ENCODE peak calls at places on chromosomes 1 and 21, in four cellular contexts. E is A549, C is SK-N-SH, A is GM12878. V is an unnamed sample.

GRCh38 chr1:223129229-223129851 is 13.7 kb downstream of the TLR5 start:
- DNase-seq in E (peak; percentile 85), C (peak; percentile 86), A (no peak), V (peak; percentile 19)

GRCh38 chr1:56137090-56137489 is 442.3 kb downstream of the PLPP3 start:
- DNase-seq in E (no peak), C (no peak), A (no peak), V (no peak)

GRCh38 chr1:184387069-184387870 is 441 bp downstream of the C1orf21 start:
- DNase-seq in E (no peak), C (peak; percentile 79), A (no peak), V (no peak)

GRCh38 chr1:164640673-164641352 is 81.8 kb downstream of the PBX1 start:
- DNase-seq in E (no peak), C (no peak), A (no peak), V (no peak)

GRCh38 chr1:54376085-54377039 is 29.8 kb downstream of the SSBP3 start:
- DNase-seq in E (no peak), C (no peak), A (peak; percentile 84), V (peak; percentile 22)

GRCh38 chr21:35438643-35439404 is 389.7 kb upstream of the RUNX1 start:
- DNase-seq in E (no peak), C (no peak), A (peak; percentile 21), V (no peak)

GRCh38 chr1:53075761-53076163 is 13.7 kb downstream of the PODN start:
- DNase-seq in E (no peak), C (peak; percentile 20), A (no peak), V (peak; percentile 7)

GRCh38 chr1:64042331-64043100 is 160.9 kb upstream of the UBE2U start:
- DNase-seq in E (no peak), C (no peak), A (no peak), V (no peak)

GRCh38 chr1:182768973-182769372 is 20.6 kb upstream of the NPL start:
- DNase-seq in E (no peak), C (no peak), A (no peak), V (no peak)

GRCh38 chr1:23343246-23344110 is 606 bp downstream of the HNRNPR start:
- DNase-seq in E (no peak), C (no peak), A (no peak), V (peak; percentile 25)

GRCh38 chr1:25760871-25761270 is 39.1 kb upstream of the SELENON start:
- DNase-seq in E (no peak), C (no peak), A (no peak), V (no peak)

GRCh38 chr1:167645161-167645560 is 15.1 kb downstream of the RCSD1 start:
- DNase-seq in E (no peak), C (no peak), A (no peak), V (no peak)

GRCh38 chr1:205527931-205528330 is 23.5 kb downstream of the CDK18 start:
- DNase-seq in E (no peak), C (no peak), A (no peak), V (no peak)

GRCh38 chr1:151612506-151613274 is 840 bp downstream of the SNX27 start:
- DNase-seq in E (no peak), C (peak; percentile 77), A (no peak), V (no peak)

GRCh38 chr21:32572574-32573420 is 12.5 kb downstream of the TCP10L start:
- DNase-seq in E (no peak), C (no peak), A (no peak), V (peak; percentile 71)
- TF ChIP-seq PBX3 in E (no peak), C (no peak), A (no peak), V (no peak)

GRCh38 chr1:1763657-1764621 is 14.3 kb downstream of the NADK start:
- DNase-seq in E (no peak), C (no peak), A (no peak), V (no peak)
- TF ChIP-seq PBX3 in E (no peak), C (no peak), A (no peak), V (no peak)

GRCh38 chr1:74731399-74732052 is 1.3 kb downstream of the CRYZ start:
- DNase-seq in E (peak; percentile 32), C (no peak), A (no peak), V (peak; percentile 92)
- TF ChIP-seq PBX3 in E (no peak), C (no peak), A (no peak), V (no peak)

GRCh38 chr1:221701570-221702186 is 40.2 kb downstream of the DUSP10 start:
- DNase-seq in E (no peak), C (no peak), A (no peak), V (no peak)

GRCh38 chr1:221697924-221698425 is 43.9 kb downstream of the DUSP10 start:
- DNase-seq in E (no peak), C (no peak), A (no peak), V (no peak)

GRCh38 chr1:221696740-221697461 is 45.0 kb downstream of the DUSP10 start:
- DNase-seq in E (no peak), C (no peak), A (no peak), V (no peak)

GRCh38 chr1:221698579-221699349 is 43.1 kb downstream of the DUSP10 start:
- DNase-seq in E (no peak), C (no peak), A (no peak), V (no peak)

DNA sequence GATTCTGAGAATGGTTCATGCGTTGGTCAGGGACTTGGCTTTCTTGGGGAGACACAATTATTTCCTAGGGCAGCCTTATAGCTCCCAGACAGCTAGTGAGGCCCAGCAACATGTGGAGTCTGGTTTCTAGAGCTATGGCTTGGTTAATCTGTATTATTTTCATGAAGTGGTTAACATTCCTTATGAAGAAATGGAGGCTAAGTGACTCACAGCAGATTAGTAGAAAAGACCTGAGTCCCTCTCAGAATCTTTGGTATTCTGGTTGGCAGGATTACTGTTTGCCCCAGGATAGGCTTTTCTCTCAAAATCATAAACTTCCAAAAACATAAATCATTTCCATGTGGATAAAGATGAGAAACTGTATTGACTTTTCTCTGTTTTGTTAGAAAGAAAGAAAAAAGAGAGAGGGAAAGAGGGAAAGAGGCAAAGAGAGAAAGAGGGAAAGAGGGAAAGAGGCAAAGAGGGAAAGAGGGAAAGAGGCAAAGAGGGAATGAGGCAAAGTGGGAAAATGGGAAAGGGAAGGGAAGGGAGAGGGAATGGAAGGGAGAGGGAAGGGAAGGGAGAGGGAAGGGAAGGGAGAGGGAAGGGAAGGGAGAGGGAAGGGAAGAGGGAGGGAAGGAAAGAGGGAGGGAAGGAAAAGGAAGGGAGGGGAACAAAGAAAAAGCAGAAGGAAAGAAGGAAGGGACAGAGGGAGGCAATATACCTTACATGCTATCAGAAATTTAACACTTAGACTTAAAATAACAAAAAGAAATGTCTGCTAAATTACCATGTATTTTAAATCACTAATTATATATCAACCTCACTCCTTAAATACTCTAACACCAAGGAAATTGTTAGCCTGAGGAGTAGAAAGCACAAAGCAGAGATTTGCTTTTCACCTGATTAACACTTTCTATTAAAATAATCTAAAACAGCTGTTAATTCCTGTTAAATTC is 42.0 kb downstream of the DUSP10 start:
- DNase-seq in E (no peak), C (no peak), A (no peak), V (no peak)
- TF ChIP-seq PBX3 in E (no peak), C (no peak), A (no peak), V (no peak)

GRCh38 chr21:31730687-31731111 is 1.2 kb downstream of the SCAF4 start:
- DNase-seq in E (peak; percentile 10), C (no peak), A (no peak), V (peak; percentile 12)
- TF ChIP-seq PBX3 in E (no peak), C (no peak), A (no peak), V (no peak)

GRCh38 chr21:42310411-42311001 is 4.7 kb downstream of the TFF3 start:
- DNase-seq in E (no peak), C (no peak), A (no peak), V (no peak)
- TF ChIP-seq PBX3 in E (no peak), C (no peak), A (no peak), V (no peak)

GRCh38 chr1:28209700-28210099 is 23.1 kb downstream of the DNAJC8 start:
- DNase-seq in E (no peak), C (no peak), A (no peak), V (no peak)

GRCh38 chr1:28205243-28205642 is 27.6 kb downstream of the DNAJC8 start:
- DNase-seq in E (no peak), C (no peak), A (no peak), V (peak; percentile 55)

GRCh38 chr1:28213315-28213714 is 19.5 kb downstream of the DNAJC8 start:
- DNase-seq in E (no peak), C (no peak), A (no peak), V (no peak)

DNA sequence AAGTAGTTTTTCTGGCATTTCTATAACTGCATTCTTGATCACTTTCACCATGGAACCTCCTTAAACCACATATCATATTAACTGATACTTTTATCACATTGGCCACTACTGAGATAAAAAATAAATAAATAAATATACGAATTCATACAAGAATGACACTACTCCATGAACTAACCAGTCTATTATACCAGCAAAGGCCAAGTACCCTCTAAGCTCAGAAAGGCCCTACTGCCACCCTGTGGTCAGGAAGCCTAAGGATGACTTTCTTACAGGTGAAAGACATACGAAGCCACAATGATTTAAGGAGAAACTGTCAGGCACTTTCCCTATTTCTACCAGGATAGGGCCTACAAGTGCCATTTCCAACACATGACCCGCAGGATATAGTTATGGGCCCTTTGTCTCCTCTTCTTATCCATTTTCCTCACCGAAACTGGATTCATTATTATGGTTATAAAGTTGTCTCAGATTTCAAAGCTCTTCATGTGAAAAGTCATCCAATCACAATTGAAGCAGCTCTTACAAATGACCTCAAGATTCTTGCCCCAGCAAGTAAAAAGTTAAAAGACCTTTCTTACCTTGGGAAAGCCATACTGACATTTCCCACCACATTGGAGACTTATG is 23.9 kb downstream of the DNAJC8 start:
- DNase-seq in E (peak; percentile 42), C (peak; percentile 59), A (peak; percentile 57), V (peak; percentile 58)
- TF ChIP-seq PBX3 in E (no peak), C (no peak), A (no peak), V (no peak)

GRCh38 chr1:94044290-94044790 is 76.6 kb downstream of the ABCA4 start:
- DNase-seq in E (no peak), C (no peak), A (no peak), V (peak; percentile 66)
- TF ChIP-seq PBX3 in E (no peak), C (no peak), A (no peak), V (no peak)

V was measured in HepG2.